ENCODE peak calls at places on chromosome 6, in six cellular contexts. One of them, this sample, is unnamed.

GRCh38 chr6:170058878-170059485 is 231.9 kb downstream of the DLL1 start:
- DNase-seq in SW480: no peak
- DNase-seq in caudate nucleus: no peak
- DNase-seq in stromal cell of bone marrow: no peak
- DNase-seq in HS-5: no peak
- DNase-seq in activated CD4-positive, alpha-beta T cell treated with anti-CD3 and anti-CD28 coated beads, Interleukin-2, amount 50 U/mL, for 48 hours: no peak
- DNase-seq in this sample: no peak

GRCh38 chr6:88077305-88077704 is 29.7 kb downstream of the SPACA1 start:
- DNase-seq in SW480: no peak
- DNase-seq in activated CD4-positive, alpha-beta T cell treated with anti-CD3 and anti-CD28 coated beads, Interleukin-2, amount 50 U/mL, for 48 hours: no peak
- DNase-seq in caudate nucleus: no peak
- DNase-seq in HS-5: no peak
- DNase-seq in stromal cell of bone marrow: no peak
- DNase-seq in this sample: no peak

GRCh38 chr6:127550403-127550802 is 26.6 kb upstream of the C6orf58 start:
- DNase-seq in stromal cell of bone marrow: peak
- DNase-seq in HS-5: peak
- DNase-seq in activated CD4-positive, alpha-beta T cell treated with anti-CD3 and anti-CD28 coated beads, Interleukin-2, amount 50 U/mL, for 48 hours: no peak
- DNase-seq in SW480: no peak
- DNase-seq in caudate nucleus: no peak
- DNase-seq in this sample: no peak

GRCh38 chr6:160804639-160805038 is 102.6 kb downstream of the PLG start:
- DNase-seq in caudate nucleus: no peak
- DNase-seq in stromal cell of bone marrow: no peak
- DNase-seq in activated CD4-positive, alpha-beta T cell treated with anti-CD3 and anti-CD28 coated beads, Interleukin-2, amount 50 U/mL, for 48 hours: no peak
- DNase-seq in HS-5: no peak
- DNase-seq in SW480: no peak
- DNase-seq in this sample: no peak

GRCh38 chr6:7730852-7731251 is 5.0 kb downstream of the BMP6 start:
- DNase-seq in activated CD4-positive, alpha-beta T cell treated with anti-CD3 and anti-CD28 coated beads, Interleukin-2, amount 50 U/mL, for 48 hours: no peak
- DNase-seq in caudate nucleus: no peak
- DNase-seq in HS-5: peak
- DNase-seq in stromal cell of bone marrow: peak
- DNase-seq in SW480: peak
- DNase-seq in this sample: no peak

GRCh38 chr6:90183587-90184333 is 112.9 kb downstream of the BACH2 start:
- DNase-seq in SW480: no peak
- DNase-seq in caudate nucleus: no peak
- DNase-seq in stromal cell of bone marrow: no peak
- DNase-seq in activated CD4-positive, alpha-beta T cell treated with anti-CD3 and anti-CD28 coated beads, Interleukin-2, amount 50 U/mL, for 48 hours: no peak
- DNase-seq in HS-5: no peak
- DNase-seq in this sample: no peak

GRCh38 chr6:52560462-52560861 is 16.4 kb downstream of the TRAM2 start:
- DNase-seq in activated CD4-positive, alpha-beta T cell treated with anti-CD3 and anti-CD28 coated beads, Interleukin-2, amount 50 U/mL, for 48 hours: no peak
- DNase-seq in SW480: no peak
- DNase-seq in stromal cell of bone marrow: no peak
- DNase-seq in caudate nucleus: no peak
- DNase-seq in HS-5: no peak
- DNase-seq in this sample: no peak

GRCh38 chr6:52984247-52984646 is 10.8 kb downstream of the GSTA4 start:
- DNase-seq in HS-5: no peak
- DNase-seq in SW480: peak
- DNase-seq in stromal cell of bone marrow: no peak
- DNase-seq in activated CD4-positive, alpha-beta T cell treated with anti-CD3 and anti-CD28 coated beads, Interleukin-2, amount 50 U/mL, for 48 hours: no peak
- DNase-seq in caudate nucleus: no peak
- DNase-seq in this sample: no peak

GRCh38 chr6:150211700-150212615 is 69.1 kb downstream of the PPP1R14C start:
- DNase-seq in caudate nucleus: no peak
- DNase-seq in stromal cell of bone marrow: no peak
- DNase-seq in activated CD4-positive, alpha-beta T cell treated with anti-CD3 and anti-CD28 coated beads, Interleukin-2, amount 50 U/mL, for 48 hours: no peak
- DNase-seq in SW480: no peak
- DNase-seq in HS-5: no peak
- DNase-seq in this sample: no peak